ENCODE peak calls at places on chromosomes 1 and 21, in seven cellular contexts. H, A, T, I, N, M and R are unnamed samples.

GRCh38 chr1:89425056-89425455 is 61.2 kb downstream of the GBP6 start:
- DNase-seq in H (no peak), A (no peak), T (no peak), I (no peak), N (no peak), M (no peak), R (no peak)

GRCh38 chr1:112769611-112770010 is 54.5 kb upstream of the PPM1J start:
- DNase-seq in H (no peak), A (peak), T (no peak), I (no peak), N (no peak), M (no peak), R (no peak)

GRCh38 chr1:186976700-186977099 is 148.0 kb downstream of the PLA2G4A start:
- DNase-seq in H (no peak), A (no peak), T (no peak), I (no peak), N (no peak), M (no peak), R (no peak)

GRCh38 chr1:25066253-25066652 is 136.2 kb upstream of the RUNX3 start:
- DNase-seq in H (peak), A (no peak), T (peak), I (no peak), N (no peak), M (no peak), R (peak)

GRCh38 chr21:18725653-18726052 is 322.1 kb upstream of the TMPRSS15 start:
- DNase-seq in H (peak), A (no peak), T (no peak), I (no peak), N (no peak), M (no peak), R (no peak)

GRCh38 chr1:225896937-225897549 is 8.1 kb upstream of the LEFTY1 start:
- DNase-seq in H (no peak), A (peak), T (no peak), I (no peak), N (peak), M (no peak), R (peak)

GRCh38 chr1:1179983-1180861 is 6.5 kb downstream of the TTLL10 start:
- DNase-seq in H (no peak), A (no peak), T (no peak), I (peak), N (no peak), M (no peak), R (no peak)

GRCh38 chr1:54274448-54274847 is 74.5 kb downstream of the MRPL37 start:
- DNase-seq in H (no peak), A (no peak), T (no peak), I (no peak), N (no peak), M (no peak), R (no peak)

GRCh38 chr1:241639653-241640148 is 468 bp downstream of the CHML start:
- DNase-seq in H (peak), A (no peak), T (peak), I (peak), N (peak), M (peak), R (peak)

GRCh38 chr1:220527279-220528048 is 472 bp upstream of the MARK1 start:
- DNase-seq in H (peak), A (no peak), T (no peak), I (peak), N (peak), M (no peak), R (peak)

GRCh38 chr1:86382878-86383277 is 13.2 kb downstream of the ODF2L start:
- DNase-seq in H (no peak), A (no peak), T (peak), I (no peak), N (no peak), M (no peak), R (peak)

GRCh38 chr1:17662296-17662695 is 92.8 kb upstream of the ACTL8 start:
- DNase-seq in H (no peak), A (no peak), T (no peak), I (no peak), N (no peak), M (no peak), R (no peak)

GRCh38 chr1:55519276-55519675 is 304.1 kb upstream of the USP24 start:
- DNase-seq in H (no peak), A (peak), T (no peak), I (no peak), N (no peak), M (no peak), R (no peak)

GRCh38 chr1:235415008-235415904 is 48.0 kb downstream of the TBCE start:
- DNase-seq in H (peak), A (peak), T (peak), I (peak), N (peak), M (peak), R (peak)

GRCh38 chr1:203629509-203630082 is 3.0 kb downstream of the ATP2B4 start:
- DNase-seq in H (peak), A (peak), T (peak), I (peak), N (peak), M (peak), R (peak)

GRCh38 chr1:18936814-18937481 is 19.5 kb downstream of the IFFO2 start:
- DNase-seq in H (no peak), A (no peak), T (no peak), I (no peak), N (peak), M (no peak), R (no peak)

GRCh38 chr1:84698151-84698651 is 7.9 kb upstream of the SSX2IP start:
- DNase-seq in H (no peak), A (peak), T (peak), I (no peak), N (peak), M (no peak), R (peak)

GRCh38 chr1:227541796-227542152 is 21.6 kb upstream of the ZNF678 start:
- DNase-seq in H (no peak), A (no peak), T (no peak), I (no peak), N (no peak), M (no peak), R (no peak)

GRCh38 chr1:193358419-193358818 is 172.0 kb upstream of the B3GALT2 start:
- DNase-seq in H (no peak), A (no peak), T (no peak), I (no peak), N (no peak), M (no peak), R (no peak)

GRCh38 chr1:168767885-168768584 is 39.0 kb upstream of the DPT start:
- DNase-seq in H (peak), A (peak), T (peak), I (no peak), N (peak), M (no peak), R (peak)

GRCh38 chr1:36542962-36543515 is 60.3 kb upstream of the CSF3R start:
- DNase-seq in H (peak), A (no peak), T (no peak), I (no peak), N (no peak), M (no peak), R (peak)

GRCh38 chr1:209224886-209225285 is 358.6 kb upstream of the CAMK1G start:
- DNase-seq in H (no peak), A (no peak), T (no peak), I (no peak), N (no peak), M (no peak), R (no peak)

GRCh38 chr1:111992396-111992985 is 3.0 kb upstream of the KCND3 start:
- DNase-seq in H (no peak), A (no peak), T (no peak), I (no peak), N (no peak), M (no peak), R (no peak)

GRCh38 chr1:243482237-243483022 is 226.6 kb downstream of the SDCCAG8 start:
- DNase-seq in H (no peak), A (peak), T (peak), I (no peak), N (peak), M (no peak), R (peak)

GRCh38 chr1:55146781-55147180 is 68.4 kb downstream of the USP24 start:
- DNase-seq in H (no peak), A (no peak), T (no peak), I (no peak), N (no peak), M (no peak), R (peak)

GRCh38 chr1:154219511-154219910 is 1.2 kb upstream of the UBAP2L start:
- DNase-seq in H (peak), A (peak), T (no peak), I (no peak), N (peak), M (no peak), R (peak)

GRCh38 chr21:46414965-46415275 is 43.8 kb upstream of the DIP2A start:
- DNase-seq in H (no peak), A (no peak), T (no peak), I (no peak), N (no peak), M (no peak), R (no peak)

GRCh38 chr1:182580736-182581135 is 8.3 kb downstream of the RNASEL start:
- DNase-seq in H (no peak), A (no peak), T (no peak), I (no peak), N (no peak), M (no peak), R (no peak)

GRCh38 chr1:42747125-42747524 is 7.1 kb upstream of the CLDN19 start:
- DNase-seq in H (peak), A (no peak), T (no peak), I (peak), N (no peak), M (peak), R (peak)

GRCh38 chr1:1137256-1138045 is 21.6 kb upstream of the C1orf159 start:
- DNase-seq in H (no peak), A (no peak), T (no peak), I (no peak), N (no peak), M (no peak), R (no peak)

GRCh38 chr1:78348526-78349284 is 142.1 kb upstream of the PTGFR start:
- DNase-seq in H (no peak), A (peak), T (peak), I (no peak), N (no peak), M (no peak), R (peak)

GRCh38 chr1:2073382-2074230 is 23.4 kb downstream of the PRKCZ start:
- DNase-seq in H (no peak), A (peak), T (peak), I (no peak), N (no peak), M (peak), R (peak)

GRCh38 chr1:55466343-55466742 is 251.2 kb upstream of the USP24 start:
- DNase-seq in H (no peak), A (no peak), T (peak), I (no peak), N (peak), M (no peak), R (no peak)

GRCh38 chr1:234955107-234955731 is 173.4 kb downstream of the TOMM20 start:
- DNase-seq in H (no peak), A (peak), T (peak), I (peak), N (no peak), M (no peak), R (peak)

GRCh38 chr21:14114251-14114650 is 96.5 kb downstream of the LIPI start:
- DNase-seq in H (no peak), A (no peak), T (no peak), I (no peak), N (peak), M (no peak), R (no peak)

GRCh38 chr1:183227963-183228649 is 42.0 kb downstream of the LAMC2 start:
- DNase-seq in H (peak), A (peak), T (peak), I (peak), N (no peak), M (peak), R (peak)

GRCh38 chr1:220001095-220001501 is 45.2 kb downstream of the EPRS1 start:
- DNase-seq in H (no peak), A (peak), T (no peak), I (no peak), N (no peak), M (no peak), R (peak)

GRCh38 chr1:158020877-158021630 is 27.6 kb downstream of the KIRREL1 start:
- DNase-seq in H (no peak), A (no peak), T (peak), I (no peak), N (no peak), M (no peak), R (peak)

GRCh38 chr21:15301736-15302135 is 236.9 kb upstream of the NRIP1 start:
- DNase-seq in H (no peak), A (no peak), T (no peak), I (no peak), N (peak), M (no peak), R (no peak)

GRCh38 chr1:99776133-99776532 is 9.7 kb upstream of the FRRS1 start:
- DNase-seq in H (no peak), A (no peak), T (no peak), I (no peak), N (no peak), M (no peak), R (no peak)

GRCh38 chr21:39866093-39866492 is 1.1 kb upstream of the PCP4 start:
- DNase-seq in H (no peak), A (no peak), T (no peak), I (no peak), N (no peak), M (no peak), R (no peak)
- TF ChIP-seq CTCF in H (no peak), A (no peak), T (no peak), I (no peak), N (no peak), M (no peak), R (no peak)

DNA sequence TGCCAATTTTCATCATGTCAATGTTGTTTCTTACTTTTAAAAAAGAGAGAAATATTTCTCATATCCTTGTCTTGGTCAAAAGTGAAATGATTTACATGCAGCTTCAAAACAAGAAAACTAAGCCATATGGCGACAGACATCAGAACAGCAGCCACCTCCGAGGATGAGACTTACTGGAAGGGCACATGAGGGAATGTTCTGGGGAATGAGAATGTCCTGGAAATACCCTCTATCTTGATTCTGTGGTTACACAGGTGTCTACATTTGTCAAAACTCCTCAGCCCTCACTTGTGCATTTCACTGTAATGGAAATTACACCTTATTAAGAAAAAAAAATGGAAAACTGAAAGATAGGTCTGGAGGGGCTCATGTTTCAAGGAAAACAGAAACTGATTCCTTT is 14.2 kb upstream of the ECE1 start:
- DNase-seq in H (no peak), A (no peak), T (no peak), I (no peak), N (no peak), M (no peak), R (no peak)
- TF ChIP-seq CTCF in H (no peak), A (no peak), T (no peak), I (no peak), N (no peak), M (no peak), R (no peak)

DNA sequence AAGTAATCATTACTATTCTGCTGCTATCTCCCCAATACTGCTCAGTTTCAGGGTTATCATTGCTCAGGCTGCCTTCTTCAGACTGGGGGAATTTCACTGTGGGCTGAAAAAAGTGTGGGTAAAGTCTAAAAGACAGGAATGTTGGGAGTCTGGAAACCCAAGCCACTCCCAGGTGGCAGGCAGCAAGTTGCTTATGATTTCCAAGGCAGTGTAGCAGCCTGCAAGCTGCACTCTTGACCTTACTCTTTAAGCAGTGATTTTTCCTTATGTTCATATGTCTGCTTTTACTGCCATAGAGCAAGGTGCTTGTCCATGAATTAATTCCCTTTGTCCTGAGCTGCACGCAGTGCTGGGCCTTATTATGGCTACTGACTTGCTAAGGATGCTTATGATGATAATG is 53.1 kb downstream of the PHC2 start:
- DNase-seq in H (no peak), A (peak), T (no peak), I (no peak), N (no peak), M (no peak), R (no peak)
- TF ChIP-seq CTCF in H (no peak), A (no peak), T (no peak), I (no peak), N (no peak), M (no peak), R (no peak)

GRCh38 chr1:206708882-206709281 is 24.2 kb downstream of the MAPKAPK2 start:
- DNase-seq in H (no peak), A (no peak), T (no peak), I (no peak), N (peak), M (no peak), R (no peak)

GRCh38 chr1:206706806-206707205 is 22.1 kb downstream of the MAPKAPK2 start:
- DNase-seq in H (no peak), A (no peak), T (no peak), I (no peak), N (no peak), M (no peak), R (no peak)

GRCh38 chr1:206706298-206706791 is 21.6 kb downstream of the MAPKAPK2 start:
- DNase-seq in H (no peak), A (peak), T (peak), I (no peak), N (no peak), M (peak), R (peak)

GRCh38 chr1:206709322-206709721 is 24.6 kb downstream of the MAPKAPK2 start:
- DNase-seq in H (no peak), A (no peak), T (no peak), I (no peak), N (peak), M (no peak), R (no peak)

DNA sequence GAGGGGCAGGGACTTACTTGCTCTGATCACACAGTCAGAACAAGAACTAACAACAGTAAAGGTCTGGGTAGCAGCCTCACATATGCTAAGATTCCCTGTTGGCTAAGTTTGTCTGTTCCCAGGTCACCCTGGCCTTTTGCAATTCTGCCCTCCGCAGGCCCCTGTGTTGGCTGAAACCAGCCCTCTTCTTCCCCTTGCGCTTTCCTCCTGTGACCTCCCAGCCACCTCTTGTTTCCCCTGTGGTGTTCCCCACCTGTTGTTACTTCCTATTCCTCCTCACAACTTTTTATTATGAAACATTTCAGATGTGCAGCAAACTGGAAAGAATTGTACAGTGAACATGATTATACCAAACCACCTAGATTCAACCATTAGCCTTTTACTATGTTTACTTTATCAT is 23.4 kb downstream of the MAPKAPK2 start:
- DNase-seq in H (no peak), A (no peak), T (no peak), I (no peak), N (no peak), M (no peak), R (peak)
- TF ChIP-seq CTCF in H (no peak), A (no peak), T (no peak), I (no peak), N (no peak), M (no peak), R (no peak)

DNA sequence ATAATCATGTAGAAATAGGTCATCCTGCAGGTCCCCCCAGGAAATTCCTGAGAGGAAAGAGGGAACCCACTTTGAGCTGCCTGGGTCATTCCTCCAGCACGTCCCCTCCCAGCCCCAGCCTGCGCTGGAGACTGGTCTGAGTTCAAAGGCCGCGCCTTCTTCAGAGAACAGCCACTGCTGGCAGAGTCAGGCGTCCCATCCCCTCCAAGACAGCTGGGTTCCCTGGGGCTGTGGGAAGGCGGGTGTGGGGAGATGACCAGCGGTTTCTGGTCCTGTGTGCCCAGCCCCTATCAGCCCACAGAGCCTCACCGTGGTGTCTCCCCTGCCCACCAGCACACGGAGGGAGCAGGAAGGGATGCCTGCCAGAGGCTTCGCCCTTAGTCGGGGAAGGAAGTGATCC is 18.0 kb upstream of the TRAPPC10 start:
- DNase-seq in H (no peak), A (no peak), T (no peak), I (no peak), N (no peak), M (no peak), R (no peak)
- TF ChIP-seq CTCF in H (no peak), A (no peak), T (no peak), I (no peak), N (no peak), M (no peak), R (no peak)

GRCh38 chr1:79617777-79618176 is 611.2 kb upstream of the ADGRL4 start:
- DNase-seq in H (no peak), A (no peak), T (no peak), I (no peak), N (no peak), M (no peak), R (peak)
- TF ChIP-seq CTCF in H (peak), A (peak), T (peak), I (peak), N (peak), M (peak), R (peak)

GRCh38 chr21:42144679-42145568 is 73.8 kb downstream of the UMODL1 start:
- DNase-seq in H (no peak), A (no peak), T (no peak), I (no peak), N (no peak), M (no peak), R (no peak)

GRCh38 chr21:42146251-42146805 is 72.6 kb upstream of the ABCG1 start:
- DNase-seq in H (no peak), A (no peak), T (no peak), I (no peak), N (no peak), M (no peak), R (no peak)

GRCh38 chr21:42144221-42144620 is 73.1 kb downstream of the UMODL1 start:
- DNase-seq in H (no peak), A (no peak), T (no peak), I (no peak), N (no peak), M (no peak), R (no peak)

GRCh38 chr21:42146821-42147220 is 72.1 kb upstream of the ABCG1 start:
- DNase-seq in H (no peak), A (no peak), T (no peak), I (no peak), N (no peak), M (no peak), R (no peak)

GRCh38 chr21:42145569-42146250 is 73.2 kb upstream of the ABCG1 start:
- DNase-seq in H (peak), A (peak), T (peak), I (no peak), N (peak), M (peak), R (peak)
- TF ChIP-seq CTCF in H (peak), A (peak), T (peak), I (peak), N (peak), M (peak), R (peak)

GRCh38 chr21:32377991-32378390 is 14.8 kb downstream of the URB1 start:
- DNase-seq in H (no peak), A (no peak), T (no peak), I (no peak), N (no peak), M (no peak), R (no peak)
- TF ChIP-seq CTCF in H (no peak), A (no peak), T (no peak), I (no peak), N (no peak), M (no peak), R (no peak)